ENCODE peak calls at places on chromosomes 16 and 17, in seven cellular contexts. C is brain microvascular endothelial cell, J is upper lobe of right lung, D is ovary, R is foreskin fibroblast, N is pancreas, K is PC-3. L is an unnamed sample.
A peak's percentile ranks its signal among the peaks of the same experiment; 100 is the strongest.

GRCh38 chr17:77558846-77559626 is 399.5 kb upstream of the TNRC6C start:
- DNase-seq in C (no peak), J (no peak), D (no peak), R (no peak), N (no peak), K (peak; percentile 13), L (no peak)

GRCh38 chr17:66485272-66485947 is 183.0 kb downstream of the PRKCA start:
- DNase-seq in C (no peak), J (no peak), D (no peak), R (no peak), N (no peak), K (no peak), L (no peak)

GRCh38 chr16:58038219-58038641 is 12.7 kb downstream of the MMP15 start:
- DNase-seq in C (no peak), J (peak; percentile 51), D (no peak), R (no peak), N (peak; percentile 65), K (no peak), L (no peak)

GRCh38 chr17:39612935-39613465 is 5.3 kb upstream of the NEUROD2 start:
- DNase-seq in C (no peak), J (no peak), D (no peak), R (no peak), N (peak; percentile 5), K (no peak), L (no peak)

GRCh38 chr16:66548068-66548467 is 1.9 kb downstream of the TK2 start:
- DNase-seq in C (no peak), J (no peak), D (no peak), R (no peak), N (no peak), K (no peak), L (no peak)

GRCh38 chr17:2174471-2175293 is 119.8 kb downstream of the HIC1 start:
- DNase-seq in C (peak; percentile 99), J (peak; percentile 78), D (peak; percentile 88), R (peak; percentile 92), N (peak; percentile 79), K (no peak), L (peak; percentile 83)

GRCh38 chr17:38750312-38751121 is 2.0 kb upstream of the PSMB3 start:
- DNase-seq in C (no peak), J (no peak), D (no peak), R (no peak), N (peak; percentile 56), K (peak; percentile 41), L (no peak)

GRCh38 chr16:66717112-66717675 is 20.7 kb upstream of the CMTM4 start:
- DNase-seq in C (peak; percentile 52), J (no peak), D (peak; percentile 49), R (peak; percentile 86), N (no peak), K (peak; percentile 47), L (no peak)

GRCh38 chr17:67245694-67246397 is 850 bp upstream of the HELZ start:
- DNase-seq in C (no peak), J (peak; percentile 78), D (peak; percentile 59), R (peak; percentile 45), N (peak; percentile 76), K (peak; percentile 22), L (no peak)

GRCh38 chr17:77163001-77163400 is 22.2 kb downstream of the SEC14L1 start:
- DNase-seq in C (no peak), J (no peak), D (peak; percentile 46), R (no peak), N (no peak), K (no peak), L (no peak)

GRCh38 chr17:61247438-61247837 is 152.2 kb upstream of the TBX2 start:
- DNase-seq in C (no peak), J (no peak), D (no peak), R (peak; percentile 88), N (no peak), K (no peak), L (no peak)

GRCh38 chr17:75406222-75406615 is 741 bp upstream of the GRB2 start:
- DNase-seq in C (no peak), J (no peak), D (no peak), R (peak; percentile 43), N (no peak), K (peak; percentile 20), L (no peak)

GRCh38 chr17:57781386-57782050 is 36.4 kb upstream of the CCDC182 start:
- DNase-seq in C (no peak), J (no peak), D (no peak), R (no peak), N (no peak), K (no peak), L (no peak)

GRCh38 chr17:57783338-57783742 is 38.2 kb upstream of the CCDC182 start:
- DNase-seq in C (peak; percentile 14), J (peak; percentile 87), D (peak; percentile 81), R (peak; percentile 59), N (peak; percentile 84), K (peak; percentile 79), L (peak; percentile 67)

GRCh38 chr17:57782051-57782490 is 37.0 kb upstream of the CCDC182 start:
- DNase-seq in C (no peak), J (no peak), D (no peak), R (no peak), N (no peak), K (no peak), L (no peak)

GRCh38 chr17:57784226-57784895 is 39.3 kb upstream of the CCDC182 start:
- DNase-seq in C (no peak), J (no peak), D (no peak), R (no peak), N (no peak), K (no peak), L (no peak)

GRCh38 chr17:57782642-57783337 is 37.7 kb upstream of the CCDC182 start:
- DNase-seq in C (no peak), J (no peak), D (no peak), R (no peak), N (no peak), K (no peak), L (no peak)
- H3K4me3 ChIP-seq in C (no peak overlapping the region), J (no peak overlapping the region), D (no peak overlapping the region), R (no peak overlapping the region), N (peak overlapping the region; percentile 22), K (no peak overlapping the region), L (peak overlapping the region; percentile 23)

GRCh38 chr17:28553000-28553505 is 629 bp upstream of the UNC119 start:
- DNase-seq in C (no peak), J (no peak), D (no peak), R (no peak), N (no peak), K (no peak), L (no peak)
- H3K4me3 ChIP-seq in C (peak overlapping the region; percentile 27), J (peak overlapping the region; percentile 86), D (no peak overlapping the region), R (peak overlapping the region; percentile 71), N (peak overlapping the region; percentile 89), K (peak overlapping the region; percentile 83), L (peak overlapping the region; percentile 88)

DNA sequence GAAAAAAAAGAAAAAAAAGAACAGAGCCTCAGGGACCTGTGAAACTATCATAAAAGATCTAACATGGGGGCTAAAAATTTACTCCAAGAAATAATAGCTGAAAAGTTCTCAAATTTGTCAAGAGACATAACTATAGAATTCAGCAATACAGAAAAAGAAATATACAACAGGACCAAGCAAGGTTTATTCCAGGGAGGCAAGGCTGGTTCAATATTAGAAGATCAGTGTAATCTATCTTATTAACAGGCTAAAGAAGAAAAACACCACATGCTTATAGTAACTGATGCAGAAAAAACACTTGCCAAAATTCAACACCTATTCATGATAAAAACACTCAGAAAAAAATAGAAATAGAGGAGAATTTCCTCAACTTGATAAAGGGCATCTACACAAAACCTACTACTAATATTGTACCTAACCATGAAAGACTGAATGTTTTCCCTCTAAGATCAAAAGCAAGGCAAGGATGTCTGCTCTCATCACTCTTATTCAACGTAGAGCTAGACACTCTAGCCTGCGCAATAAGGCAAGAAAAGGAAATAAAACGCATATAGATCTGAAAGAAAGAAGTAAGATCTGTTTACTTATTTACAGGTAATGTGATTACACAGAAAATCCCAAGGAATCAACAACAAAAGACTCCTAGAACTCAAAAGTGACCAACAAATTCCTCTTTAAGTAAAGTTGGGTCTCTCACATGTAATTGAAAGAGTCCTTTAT is 1.2 kb upstream of the ACSM3 start:
- DNase-seq in C (no peak), J (no peak), D (no peak), R (no peak), N (no peak), K (no peak), L (no peak)
- H3K4me3 ChIP-seq in C (no peak overlapping the region), J (no peak overlapping the region), D (no peak overlapping the region), R (no peak overlapping the region), N (peak overlapping the region; percentile 48), K (peak overlapping the region; percentile 63), L (no peak overlapping the region)

GRCh38 chr16:89572042-89572441 is 3.5 kb upstream of the CPNE7 start:
- DNase-seq in C (no peak), J (no peak), D (no peak), R (no peak), N (no peak), K (no peak), L (no peak)

GRCh38 chr16:89572478-89573205 is 2.9 kb upstream of the CPNE7 start:
- DNase-seq in C (no peak), J (no peak), D (no peak), R (no peak), N (no peak), K (no peak), L (no peak)

GRCh38 chr16:89574681-89575246 is 794 bp upstream of the CPNE7 start:
- DNase-seq in C (no peak), J (peak; percentile 79), D (peak; percentile 56), R (peak; percentile 93), N (no peak), K (peak; percentile 69), L (no peak)

GRCh38 chr16:89575247-89576172 is at the start of gene CPNE7:
- DNase-seq in C (no peak), J (no peak), D (no peak), R (peak; percentile 49), N (no peak), K (no peak), L (no peak)

GRCh38 chr16:89573826-89574680 is 1.5 kb upstream of the CPNE7 start:
- DNase-seq in C (no peak), J (no peak), D (no peak), R (no peak), N (no peak), K (no peak), L (no peak)
- H3K4me3 ChIP-seq in C (no peak overlapping the region), J (peak overlapping the region; percentile 41), D (no peak overlapping the region), R (no peak overlapping the region), N (peak overlapping the region; percentile 33), K (peak overlapping the region; percentile 69), L (peak overlapping the region; percentile 39)